ENCODE peak calls at places on chromosome 17, in eight cellular contexts. One of them, this sample, is unnamed. For H3K4me1, the result is how much of the 10 kb centered on the place peaks cover.

GRCh38 chr17:38600416-38600815 is 5.3 kb downstream of the SRCIN1 start:
- DNase-seq in tibial nerve: no peak
- DNase-seq in ovary: no peak
- DNase-seq in esophagus muscularis mucosa: no peak
- DNase-seq in A549: no peak
- DNase-seq in stomach: no peak
- DNase-seq in sigmoid colon: no peak
- DNase-seq in H1: no peak
- DNase-seq in this sample: no peak

GRCh38 chr17:78473951-78474630 is 95.6 kb downstream of the PGS1 start:
- DNase-seq in tibial nerve: no peak
- DNase-seq in ovary: no peak
- DNase-seq in esophagus muscularis mucosa: no peak
- DNase-seq in A549: no peak
- DNase-seq in stomach: no peak
- DNase-seq in sigmoid colon: no peak
- DNase-seq in H1: no peak
- DNase-seq in this sample: no peak

GRCh38 chr17:37820313-37821024 is 75.6 kb upstream of the HNF1B start:
- DNase-seq in tibial nerve: no peak
- DNase-seq in ovary: no peak
- DNase-seq in esophagus muscularis mucosa: no peak
- DNase-seq in A549: no peak
- DNase-seq in stomach: no peak
- DNase-seq in sigmoid colon: no peak
- DNase-seq in H1: no peak
- DNase-seq in this sample: no peak

GRCh38 chr17:17472333-17472920 is 4.4 kb upstream of the MED9 start:
- DNase-seq in tibial nerve: no peak
- DNase-seq in ovary: no peak
- DNase-seq in esophagus muscularis mucosa: no peak
- DNase-seq in A549: no peak
- DNase-seq in stomach: no peak
- DNase-seq in sigmoid colon: no peak
- DNase-seq in H1: no peak
- DNase-seq in this sample: no peak

GRCh38 chr17:37791434-37791833 is 46.6 kb upstream of the HNF1B start:
- DNase-seq in tibial nerve: no peak
- DNase-seq in ovary: no peak
- DNase-seq in esophagus muscularis mucosa: no peak
- DNase-seq in A549: peak
- DNase-seq in stomach: peak
- DNase-seq in sigmoid colon: no peak
- DNase-seq in H1: no peak
- DNase-seq in this sample: peak

GRCh38 chr17:72618018-72618509 is 474.4 kb downstream of the SLC39A11 start:
- DNase-seq in tibial nerve: no peak
- DNase-seq in ovary: no peak
- DNase-seq in esophagus muscularis mucosa: no peak
- DNase-seq in A549: no peak
- DNase-seq in stomach: peak
- DNase-seq in sigmoid colon: no peak
- DNase-seq in H1: no peak
- DNase-seq in this sample: peak

GRCh38 chr17:16938031-16938430 is 33.9 kb downstream of the TNFRSF13B start:
- DNase-seq in tibial nerve: no peak
- DNase-seq in ovary: no peak
- DNase-seq in esophagus muscularis mucosa: no peak
- DNase-seq in A549: no peak
- DNase-seq in stomach: peak
- DNase-seq in sigmoid colon: no peak
- DNase-seq in H1: no peak
- DNase-seq in this sample: peak

GRCh38 chr17:51166987-51167931 is 1.0 kb downstream of the NME2 start:
- DNase-seq in tibial nerve: no peak
- DNase-seq in ovary: peak
- DNase-seq in esophagus muscularis mucosa: no peak
- DNase-seq in A549: peak
- DNase-seq in stomach: peak
- DNase-seq in sigmoid colon: no peak
- DNase-seq in H1: no peak
- DNase-seq in this sample: peak

GRCh38 chr17:83200746-83201145 is 121.3 kb downstream of the METRNL start:
- DNase-seq in tibial nerve: peak
- DNase-seq in ovary: peak
- DNase-seq in esophagus muscularis mucosa: no peak
- DNase-seq in A549: no peak
- DNase-seq in stomach: no peak
- DNase-seq in sigmoid colon: peak
- DNase-seq in H1: no peak
- DNase-seq in this sample: no peak

GRCh38 chr17:36030949-36031348 is 13.2 kb upstream of the CCL23 start:
- DNase-seq in tibial nerve: no peak
- DNase-seq in ovary: no peak
- DNase-seq in esophagus muscularis mucosa: no peak
- DNase-seq in A549: no peak
- DNase-seq in stomach: no peak
- DNase-seq in sigmoid colon: no peak
- DNase-seq in H1: no peak
- DNase-seq in this sample: no peak

GRCh38 chr17:65123757-65124675 is 13.2 kb upstream of the RGS9 start:
- DNase-seq in tibial nerve: no peak
- DNase-seq in ovary: no peak
- DNase-seq in esophagus muscularis mucosa: no peak
- DNase-seq in A549: no peak
- DNase-seq in stomach: no peak
- DNase-seq in sigmoid colon: no peak
- DNase-seq in H1: no peak
- DNase-seq in this sample: peak

GRCh38 chr17:77269696-77270681 is 129.2 kb downstream of the SEC14L1 start:
- DNase-seq in tibial nerve: no peak
- DNase-seq in ovary: no peak
- DNase-seq in esophagus muscularis mucosa: no peak
- DNase-seq in A549: no peak
- DNase-seq in stomach: no peak
- DNase-seq in sigmoid colon: no peak
- DNase-seq in H1: no peak
- DNase-seq in this sample: no peak

GRCh38 chr17:51263001-51263400 is 2.7 kb downstream of the UTP18 start:
- DNase-seq in tibial nerve: no peak
- DNase-seq in ovary: no peak
- DNase-seq in esophagus muscularis mucosa: no peak
- DNase-seq in A549: no peak
- DNase-seq in stomach: no peak
- DNase-seq in sigmoid colon: no peak
- DNase-seq in H1: no peak
- DNase-seq in this sample: no peak

DNA sequence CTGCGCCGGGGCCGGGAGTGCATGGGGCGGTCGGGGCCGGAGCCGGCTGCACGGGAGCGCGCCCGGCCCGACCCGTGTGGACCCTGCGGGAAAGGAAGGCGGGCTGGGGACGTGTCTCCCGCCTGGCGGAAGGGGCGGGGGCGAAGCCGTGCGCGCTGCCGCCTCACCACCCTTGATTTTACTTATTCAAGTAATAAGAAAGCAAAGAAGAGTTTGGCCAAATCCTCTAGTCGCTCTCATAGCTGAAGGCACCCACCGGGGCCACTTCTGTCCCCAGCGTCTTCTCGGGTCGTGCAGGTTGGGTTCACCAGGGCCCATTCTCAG is 629 bp upstream of the PFN1 start:
- DNase-seq in tibial nerve: peak
- DNase-seq in ovary: peak
- DNase-seq in esophagus muscularis mucosa: peak
- DNase-seq in A549: no peak
- DNase-seq in stomach: peak
- DNase-seq in sigmoid colon: peak
- DNase-seq in H1: no peak
- DNase-seq in this sample: peak
- TF ChIP-seq POLR2A in tibial nerve: peak
- TF ChIP-seq POLR2A in ovary: no peak
- TF ChIP-seq POLR2A in esophagus muscularis mucosa: peak
- TF ChIP-seq POLR2A in A549: peak
- TF ChIP-seq POLR2A in stomach: no peak
- TF ChIP-seq POLR2A in sigmoid colon: peak
- TF ChIP-seq POLR2A in H1: no peak
- TF ChIP-seq POLR2A in this sample: no peak

GRCh38 chr17:56599566-56599965 is 6.1 kb downstream of the NOG start:
- DNase-seq in tibial nerve: no peak
- DNase-seq in ovary: no peak
- DNase-seq in esophagus muscularis mucosa: no peak
- DNase-seq in A549: no peak
- DNase-seq in stomach: no peak
- DNase-seq in sigmoid colon: no peak
- DNase-seq in H1: no peak
- DNase-seq in this sample: no peak

GRCh38 chr17:56602292-56603130 is 9.0 kb downstream of the NOG start:
- DNase-seq in tibial nerve: no peak
- DNase-seq in ovary: no peak
- DNase-seq in esophagus muscularis mucosa: no peak
- DNase-seq in A549: no peak
- DNase-seq in stomach: no peak
- DNase-seq in sigmoid colon: no peak
- DNase-seq in H1: no peak
- DNase-seq in this sample: no peak

GRCh38 chr17:56603486-56604238 is 10.2 kb downstream of the NOG start:
- DNase-seq in tibial nerve: no peak
- DNase-seq in ovary: no peak
- DNase-seq in esophagus muscularis mucosa: no peak
- DNase-seq in A549: no peak
- DNase-seq in stomach: no peak
- DNase-seq in sigmoid colon: no peak
- DNase-seq in H1: no peak
- DNase-seq in this sample: no peak

GRCh38 chr17:56600246-56600645 is 6.7 kb downstream of the NOG start:
- DNase-seq in tibial nerve: no peak
- DNase-seq in ovary: no peak
- DNase-seq in esophagus muscularis mucosa: no peak
- DNase-seq in A549: no peak
- DNase-seq in stomach: no peak
- DNase-seq in sigmoid colon: no peak
- DNase-seq in H1: no peak
- DNase-seq in this sample: no peak

GRCh38 chr17:56601613-56602012 is 8.1 kb downstream of the NOG start:
- DNase-seq in tibial nerve: no peak
- DNase-seq in ovary: no peak
- DNase-seq in esophagus muscularis mucosa: no peak
- DNase-seq in A549: no peak
- DNase-seq in stomach: no peak
- DNase-seq in sigmoid colon: no peak
- DNase-seq in H1: no peak
- DNase-seq in this sample: no peak
- H3K4me1 ChIP-seq in tibial nerve: under half
- H3K4me1 ChIP-seq in ovary: under half
- H3K4me1 ChIP-seq in esophagus muscularis mucosa: under half
- H3K4me1 ChIP-seq in A549: under half
- H3K4me1 ChIP-seq in stomach: under half
- H3K4me1 ChIP-seq in sigmoid colon: under half
- H3K4me1 ChIP-seq in H1: under half
- H3K4me1 ChIP-seq in this sample: under half

GRCh38 chr17:66975188-66975587 is 10.7 kb downstream of the CACNG4 start:
- DNase-seq in tibial nerve: no peak
- DNase-seq in ovary: no peak
- DNase-seq in esophagus muscularis mucosa: no peak
- DNase-seq in A549: no peak
- DNase-seq in stomach: no peak
- DNase-seq in sigmoid colon: no peak
- DNase-seq in H1: no peak
- DNase-seq in this sample: no peak
- TF ChIP-seq EP300 in tibial nerve: no peak
- TF ChIP-seq EP300 in ovary: no peak
- TF ChIP-seq EP300 in esophagus muscularis mucosa: no peak
- TF ChIP-seq EP300 in A549: no peak
- TF ChIP-seq EP300 in stomach: no peak
- TF ChIP-seq EP300 in sigmoid colon: no peak
- TF ChIP-seq EP300 in H1: no peak
- TF ChIP-seq EP300 in this sample: no peak

GRCh38 chr17:4945176-4945943 is 3.0 kb downstream of the PFN1 start:
- DNase-seq in tibial nerve: peak
- DNase-seq in ovary: peak
- DNase-seq in esophagus muscularis mucosa: peak
- DNase-seq in A549: peak
- DNase-seq in stomach: peak
- DNase-seq in sigmoid colon: peak
- DNase-seq in H1: no peak
- DNase-seq in this sample: peak
- TF ChIP-seq POLR2A in tibial nerve: no peak
- TF ChIP-seq POLR2A in ovary: no peak
- TF ChIP-seq POLR2A in esophagus muscularis mucosa: no peak
- TF ChIP-seq POLR2A in A549: no peak
- TF ChIP-seq POLR2A in stomach: no peak
- TF ChIP-seq POLR2A in sigmoid colon: no peak
- TF ChIP-seq POLR2A in H1: peak
- TF ChIP-seq POLR2A in this sample: no peak

DNA sequence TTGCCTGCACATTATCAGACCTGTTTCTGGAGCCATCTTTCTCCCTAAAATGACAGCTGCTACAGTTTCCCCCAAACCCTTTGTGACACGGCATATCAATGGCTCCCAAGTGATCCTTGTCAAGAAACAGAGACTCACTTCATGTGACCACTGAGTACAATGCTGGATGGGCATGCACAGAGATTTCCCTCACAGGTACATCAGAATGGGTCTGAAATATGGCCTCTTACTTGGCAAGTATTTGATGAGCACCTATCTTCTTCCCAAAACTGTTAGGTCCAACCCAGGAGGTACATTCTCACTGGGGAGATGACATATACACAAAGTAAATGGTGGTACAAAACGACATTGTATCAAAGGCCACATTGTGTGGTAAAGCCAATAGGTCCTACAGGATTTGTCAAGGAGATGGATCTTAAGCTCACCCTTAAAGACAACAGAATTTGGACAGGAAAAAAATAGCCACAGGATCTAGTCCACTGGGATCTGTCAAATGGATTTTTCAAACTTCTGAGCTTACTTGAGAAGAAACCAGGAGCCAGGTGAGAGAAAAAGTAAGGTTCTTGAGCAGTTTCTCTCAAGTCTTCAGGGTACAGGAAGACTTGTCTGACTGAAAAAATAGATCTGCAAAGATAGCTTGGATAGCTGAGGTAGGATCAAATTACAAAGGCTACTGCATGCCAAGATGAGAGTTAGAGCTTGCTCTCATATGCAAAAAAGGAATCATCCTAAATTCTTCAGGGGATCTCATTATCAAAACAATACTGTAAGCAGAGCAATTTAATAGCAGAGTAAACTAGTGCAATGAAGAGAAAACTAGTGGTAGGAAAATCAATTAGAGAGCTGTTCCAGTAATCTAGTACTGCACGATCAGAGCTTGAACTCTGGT is 28.8 kb downstream of the RNF43 start:
- DNase-seq in tibial nerve: no peak
- DNase-seq in ovary: no peak
- DNase-seq in esophagus muscularis mucosa: no peak
- DNase-seq in A549: no peak
- DNase-seq in stomach: no peak
- DNase-seq in sigmoid colon: no peak
- DNase-seq in H1: no peak
- DNase-seq in this sample: no peak
- H3K4me1 ChIP-seq in tibial nerve: under half
- H3K4me1 ChIP-seq in ovary: under half
- H3K4me1 ChIP-seq in esophagus muscularis mucosa: under half
- H3K4me1 ChIP-seq in A549: half or more
- H3K4me1 ChIP-seq in stomach: under half
- H3K4me1 ChIP-seq in sigmoid colon: under half
- H3K4me1 ChIP-seq in H1: under half
- H3K4me1 ChIP-seq in this sample: under half